ENCODE peak calls at places on chromosomes 2 and 18, in seven cellular contexts. T is activated T-cell treated with anti-CD3 and anti-CD28 coated beads, Interleukin-2, amount 50 U/mL, for 4 hours; F is NCI-H1694 treated with DMSO at 0.1 percent for 48 hours; X is A172; O is GM06990; N is T-helper 1 cell; V is sciatic nerve. Y is an unnamed sample.

GRCh38 chr2:98088261-98088660 is 1.3 kb downstream of the VWA3B start:
- DNase-seq in O (no peak), F (no peak), N (no peak), T (no peak), X (no peak), V (no peak), Y (no peak)

GRCh38 chr2:144014108-144014507 is 505.8 kb downstream of the ZEB2 start:
- DNase-seq in O (no peak), X (no peak), F (no peak), N (no peak), V (no peak), T (no peak), Y (no peak)

GRCh38 chr2:127683766-127684165 is 8.4 kb upstream of the LIMS2 start:
- DNase-seq in X (no peak), N (no peak), V (no peak), T (no peak), F (no peak), O (no peak), Y (no peak)

GRCh38 chr2:7012141-7012809 is 95.1 kb downstream of the RNF144A start:
- DNase-seq in F (peak; percentile 49), O (no peak), T (no peak), V (no peak), X (peak; percentile 89), N (no peak), Y (no peak)

GRCh38 chr2:63465633-63466032 is 122.6 kb downstream of the WDPCP start:
- DNase-seq in V (no peak), T (no peak), N (no peak), F (no peak), O (no peak), X (no peak), Y (no peak)

GRCh38 chr18:46060359-46060841 is 11.7 kb downstream of the PSTPIP2 start:
- DNase-seq in X (no peak), O (no peak), N (no peak), V (no peak), T (no peak), F (no peak), Y (no peak)

GRCh38 chr2:68556384-68556783 is 87.0 kb upstream of the PROKR1 start:
- DNase-seq in N (no peak), O (no peak), X (no peak), T (no peak), F (no peak), V (no peak), Y (no peak)

GRCh38 chr2:215748446-215748845 is 264.9 kb downstream of the MREG start:
- DNase-seq in F (no peak), T (no peak), N (no peak), V (peak; percentile 64), X (no peak), O (no peak), Y (no peak)

GRCh38 chr2:183341057-183341456 is 216.8 kb downstream of the NUP35 start:
- DNase-seq in V (no peak), X (no peak), T (no peak), N (no peak), F (no peak), O (no peak), Y (no peak)

GRCh38 chr18:36035253-36035652 is 32.1 kb downstream of the RPRD1A start:
- DNase-seq in T (no peak), F (no peak), V (no peak), X (peak; percentile 5), O (no peak), N (no peak), Y (no peak)

GRCh38 chr2:38887347-38887746 is 2.3 kb upstream of the ARHGEF33 start:
- DNase-seq in T (no peak), O (no peak), N (no peak), F (no peak), V (no peak), X (no peak), Y (no peak)

GRCh38 chr2:219054956-219055903 is 5.5 kb downstream of the IHH start:
- DNase-seq in F (no peak), X (no peak), T (no peak), V (no peak), O (no peak), N (no peak), Y (no peak)

GRCh38 chr2:9336534-9337354 is 86.6 kb downstream of the ITGB1BP1 start:
- DNase-seq in O (no peak), N (no peak), X (peak; percentile 53), T (no peak), V (peak; percentile 79), F (peak; percentile 100), Y (no peak)

GRCh38 chr2:209661286-209661685 is 110.3 kb upstream of the UNC80 start:
- DNase-seq in N (no peak), T (no peak), F (no peak), V (no peak), X (no peak), O (no peak), Y (no peak)

GRCh38 chr18:52510139-52510538 is 170.1 kb downstream of the DCC start:
- DNase-seq in V (no peak), F (no peak), T (no peak), X (no peak), O (no peak), N (no peak), Y (no peak)

GRCh38 chr2:100773538-100773937 is 46.4 kb upstream of the NPAS2 start:
- DNase-seq in N (no peak), V (no peak), T (no peak), X (no peak), F (no peak), O (no peak), Y (no peak)

GRCh38 chr2:98835831-98836385 is 100.1 kb downstream of the CRACDL start:
- DNase-seq in O (no peak), F (no peak), V (no peak), X (no peak), N (peak; percentile 42), T (peak; percentile 35), Y (no peak)

GRCh38 chr18:24185805-24186204 is 46.9 kb downstream of the CABYR start:
- DNase-seq in O (no peak), T (no peak), F (no peak), X (no peak), V (no peak), N (no peak), Y (no peak)

GRCh38 chr2:17538022-17538843 is 2.3 kb upstream of the VSNL1 start:
- DNase-seq in F (peak; percentile 58), O (no peak), X (no peak), V (peak; percentile 39), N (no peak), T (no peak), Y (no peak)

GRCh38 chr2:109124982-109125594 is 3.9 kb upstream of the SH3RF3 start:
- DNase-seq in V (peak; percentile 66), N (no peak), F (no peak), X (peak; percentile 66), T (no peak), O (no peak), Y (no peak)

GRCh38 chr2:203650860-203651613 is 55.4 kb upstream of the CD28 start:
- DNase-seq in V (no peak), X (peak; percentile 40), T (no peak), F (peak; percentile 30), O (no peak), N (no peak), Y (no peak)

GRCh38 chr2:70663411-70663810 is 104.6 kb downstream of the ADD2 start:
- DNase-seq in V (no peak), N (no peak), F (no peak), X (no peak), T (no peak), O (no peak), Y (no peak)

GRCh38 chr2:109382946-109383345 is 230.8 kb downstream of the SEPTIN10 start:
- DNase-seq in T (no peak), N (no peak), O (no peak), F (peak; percentile 70), X (peak; percentile 25), V (peak; percentile 68), Y (peak; percentile 11)

GRCh38 chr2:216635171-216635570 is 2.0 kb downstream of the IGFBP2 start:
- DNase-seq in O (no peak), V (no peak), F (no peak), X (no peak), T (no peak), N (no peak), Y (no peak)